ENCODE peak calls at places on chromosome 21, in eight cellular contexts. B is A549, S is GM12878, C is WTC11, V is HCT116, I is K562, Z is HepG2, O is endothelial cell of umbilical vein. R is an unnamed sample.

GRCh38 chr21:18370292-18370691 is 33.3 kb downstream of the TMPRSS15 start:
- DNase-seq in C (no peak), O (no peak), Z (no peak), B (no peak), I (no peak), S (no peak), V (no peak), R (no peak)

GRCh38 chr21:39176312-39176711 is 6.9 kb downstream of the PSMG1 start:
- DNase-seq in I (no peak), O (no peak), Z (no peak), B (no peak), C (no peak), V (no peak), S (no peak), R (no peak)

GRCh38 chr21:31340499-31340898 is 3.6 kb downstream of the TIAM1 start:
- DNase-seq in B (no peak), I (no peak), Z (no peak), C (no peak), O (no peak), V (no peak), S (no peak), R (no peak)

GRCh38 chr21:24903954-24904635 is 703.2 kb downstream of the MRPL39 start:
- DNase-seq in B (no peak), C (no peak), I (no peak), V (no peak), O (no peak), S (no peak), Z (no peak), R (no peak)

GRCh38 chr21:44905016-44905724 is 15.5 kb downstream of the ITGB2 start:
- DNase-seq in S (no peak), V (no peak), O (no peak), C (no peak), I (no peak), B (no peak), Z (no peak), R (no peak)

GRCh38 chr21:44527983-44528633 is 11.9 kb downstream of the KRTAP10-1 start:
- DNase-seq in I (no peak), O (no peak), B (no peak), V (no peak), C (peak; percentile 2), S (no peak), Z (no peak), R (no peak)

GRCh38 chr21:36188081-36188681 is 31.6 kb downstream of the DOP1B start:
- DNase-seq in O (peak; percentile 14), S (no peak), Z (peak; percentile 50), C (no peak), I (no peak), V (no peak), B (peak; percentile 22), R (no peak)

GRCh38 chr21:33478858-33479678 is 706 bp downstream of the TMEM50B start:
- DNase-seq in O (peak; percentile 48), B (peak; percentile 18), V (no peak), Z (peak; percentile 10), C (peak; percentile 69), S (no peak), I (peak; percentile 66), R (peak; percentile 62)

GRCh38 chr21:38888956-38889605 is 83.4 kb downstream of the ETS2 start:
- DNase-seq in B (no peak), V (no peak), Z (no peak), O (no peak), C (no peak), S (no peak), I (no peak), R (no peak)

GRCh38 chr21:31945576-31945975 is 72.8 kb downstream of the HUNK start:
- DNase-seq in V (no peak), Z (no peak), O (no peak), B (no peak), I (no peak), C (no peak), S (no peak), R (no peak)

GRCh38 chr21:44657635-44658183 is at the start of gene KRTAP12-3:
- DNase-seq in I (no peak), B (no peak), V (no peak), Z (no peak), S (no peak), O (no peak), C (no peak), R (no peak)

GRCh38 chr21:25636727-25637126 is 2.3 kb upstream of the JAM2 start:
- DNase-seq in O (no peak), I (no peak), B (no peak), C (no peak), Z (no peak), V (no peak), S (no peak), R (no peak)

GRCh38 chr21:37537391-37537996 is 170.9 kb downstream of the DYRK1A start:
- DNase-seq in Z (no peak), V (no peak), I (no peak), B (no peak), O (no peak), S (no peak), C (no peak), R (no peak)

GRCh38 chr21:10521091-10521598 is at the start of gene TPTE:
- DNase-seq in C (no peak), V (no peak), S (no peak), B (no peak), I (no peak), Z (no peak), O (no peak), R (no peak)

DNA sequence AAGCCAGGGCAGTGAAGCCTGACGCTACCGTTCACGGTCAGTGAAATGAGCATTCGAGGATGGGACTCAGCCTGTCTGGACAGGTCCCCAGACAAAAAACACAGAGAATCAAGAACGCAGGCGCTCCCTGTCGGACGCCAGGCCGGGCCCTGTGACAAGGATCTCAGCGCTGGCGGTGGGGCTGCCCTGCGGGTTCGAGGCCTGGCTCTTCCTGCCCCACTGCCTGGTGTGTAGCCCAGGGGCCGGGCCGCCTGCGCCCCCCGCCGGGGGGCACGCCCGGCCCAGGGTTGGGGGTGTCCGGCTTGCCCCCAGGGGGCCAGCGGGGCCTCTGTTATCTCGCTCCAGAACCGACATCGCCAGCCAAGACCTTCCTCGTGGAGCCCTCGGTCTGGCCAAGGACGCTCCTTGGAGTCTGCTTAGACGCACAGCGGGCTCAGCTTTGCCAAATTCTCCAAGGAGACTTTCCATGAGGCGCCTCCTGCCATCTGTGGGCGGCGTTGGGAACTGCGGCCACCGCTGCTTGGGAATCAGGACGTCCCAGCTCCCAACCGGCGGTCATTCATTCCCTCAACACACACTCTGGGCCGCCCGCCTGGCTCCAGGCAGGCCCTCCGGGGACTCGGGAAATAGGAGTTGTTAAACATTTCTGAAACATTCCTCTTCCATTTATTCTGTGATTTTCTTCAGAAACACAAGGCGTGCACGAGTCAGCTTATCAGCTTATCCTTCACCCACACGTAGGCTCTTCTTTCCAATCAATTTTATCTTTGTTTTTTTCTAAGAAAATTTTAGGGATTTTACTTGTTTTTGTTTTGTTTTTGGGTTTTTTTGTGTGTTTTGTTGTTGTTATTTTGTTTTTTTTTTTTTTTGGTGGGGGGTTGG is 11.3 kb upstream of the RIPK4 start:
- DNase-seq in S (no peak), C (peak; percentile 97), B (peak; percentile 85), O (peak; percentile 58), Z (peak; percentile 51), I (peak; percentile 67), V (peak; percentile 84), R (peak; percentile 52)
- TF ChIP-seq MAX in S (no peak), C (no peak), B (peak; percentile 64), O (no peak), Z (no peak), I (no peak), V (peak; percentile 28), R (no peak)

DNA sequence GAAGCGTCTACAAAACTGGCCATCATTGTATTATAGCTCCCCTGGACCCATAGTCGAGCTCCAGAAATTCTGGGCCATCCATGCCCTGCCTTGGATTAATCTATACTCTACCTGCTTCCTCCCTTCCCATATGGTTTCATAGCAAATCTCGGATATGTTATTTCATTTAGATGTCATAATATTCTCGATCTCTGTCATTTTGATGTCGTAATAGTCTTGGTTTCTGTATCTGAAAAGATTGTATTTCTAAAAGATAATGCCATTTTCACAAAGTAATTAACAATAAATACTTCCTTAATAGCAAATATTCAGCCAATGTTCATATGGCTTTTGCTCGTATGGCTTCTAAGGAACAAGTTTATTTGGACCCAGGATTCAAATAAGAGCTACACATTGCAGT is 35.1 kb downstream of the DIP2A start:
- DNase-seq in I (no peak), Z (no peak), C (no peak), S (no peak), O (no peak), B (no peak), V (no peak), R (no peak)
- TF ChIP-seq MAX in I (no peak), Z (no peak), C (no peak), S (no peak), O (no peak), B (no peak), V (no peak), R (no peak)

GRCh38 chr21:35136106-35136505 is 87.0 kb upstream of the RUNX1 start:
- DNase-seq in S (no peak), V (no peak), C (no peak), B (no peak), O (no peak), I (no peak), Z (no peak), R (no peak)

GRCh38 chr21:35142036-35142825 is 93.1 kb upstream of the RUNX1 start:
- DNase-seq in S (no peak), C (no peak), I (no peak), V (no peak), Z (no peak), O (no peak), B (no peak), R (no peak)

GRCh38 chr21:35136586-35137254 is 87.6 kb upstream of the RUNX1 start:
- DNase-seq in V (peak; percentile 72), Z (peak; percentile 49), B (peak; percentile 65), S (no peak), I (peak; percentile 58), C (no peak), O (peak; percentile 30), R (no peak)

GRCh38 chr21:35139382-35139715 is 90.2 kb upstream of the RUNX1 start:
- DNase-seq in B (no peak), C (no peak), V (no peak), S (no peak), I (no peak), O (no peak), Z (no peak), R (no peak)

DNA sequence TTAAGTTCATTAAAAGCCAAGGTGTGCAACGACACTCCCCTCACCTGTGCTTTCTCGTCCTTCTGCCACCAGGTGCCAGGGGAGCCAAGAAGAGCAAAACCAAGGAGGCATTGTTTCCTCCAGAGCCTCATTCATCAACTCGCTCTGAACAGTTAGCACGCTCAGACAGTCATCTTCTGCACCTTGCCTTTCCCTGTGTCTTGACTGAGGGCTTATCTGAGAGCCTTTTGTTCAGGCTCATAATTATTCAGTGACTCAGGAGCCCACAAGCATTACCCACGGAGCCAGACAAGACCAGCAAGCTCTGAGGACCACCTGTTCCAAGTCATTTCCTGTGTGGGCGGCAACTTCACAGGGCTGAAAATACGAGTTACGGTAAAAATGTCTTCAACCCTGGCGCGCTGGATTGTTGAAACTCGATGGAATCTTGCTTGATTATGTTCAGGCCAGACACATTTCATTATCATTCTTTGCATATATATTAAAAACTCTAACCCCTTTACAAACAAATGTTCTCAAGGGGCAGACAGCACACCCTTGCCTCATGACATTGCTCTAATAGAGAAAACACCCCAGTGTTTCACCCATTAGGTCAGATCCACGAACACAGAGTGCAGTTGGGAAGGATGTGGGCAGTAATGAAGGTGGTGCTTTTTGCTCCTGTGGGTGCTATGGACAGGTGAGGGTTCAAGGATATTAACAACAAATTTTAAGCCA is 89.7 kb upstream of the RUNX1 start:
- DNase-seq in C (no peak), B (no peak), Z (no peak), V (peak; percentile 93), S (no peak), I (peak; percentile 72), O (no peak), R (peak; percentile 15)
- TF ChIP-seq MAX in C (no peak), B (no peak), Z (no peak), V (peak; percentile 60), S (no peak), I (peak; percentile 64), O (no peak), R (no peak)

GRCh38 chr21:40200962-40201361 is 333.7 kb downstream of the PCP4 start:
- DNase-seq in I (no peak), V (no peak), B (no peak), S (no peak), C (no peak), O (no peak), Z (no peak), R (no peak)
- TF ChIP-seq MAX in I (no peak), V (no peak), B (no peak), S (no peak), C (no peak), O (no peak), Z (no peak), R (no peak)